ENCODE peak calls at places on chromosomes 4 and X, in ten cellular contexts. C is DMS53; Q is GM23248; N is Caki2; R is CD4-positive, alpha-beta T cell; B is spleen; H is lung microvascular endothelial cell; A is NCI-H2029; F is NCI-H1930; G is A172. T is an unnamed sample.

GRCh38 chr4:123446791-123447474 is 50.3 kb downstream of the SPRY1 start:
- DNase-seq in R (no peak), H (no peak), Q (no peak), B (no peak), F (no peak), A (peak; percentile 18), G (no peak), N (no peak), C (peak; percentile 5), T (no peak)

GRCh38 chrX:7201481-7201880 is 53.5 kb upstream of the PUDP start:
- DNase-seq in F (no peak), H (no peak), N (no peak), A (no peak), B (no peak), R (no peak), Q (no peak), C (no peak), G (no peak), T (no peak)

GRCh38 chr4:149987330-149987751 is 90.9 kb upstream of the DCLK2 start:
- DNase-seq in Q (no peak), N (no peak), F (no peak), R (no peak), A (peak; percentile 34), C (peak; percentile 8), H (peak; percentile 58), B (no peak), G (peak; percentile 47), T (no peak)

GRCh38 chr4:15117270-15117946 is 115.1 kb downstream of the CPEB2 start:
- DNase-seq in Q (peak; percentile 29), A (no peak), G (no peak), C (peak; percentile 12), H (no peak), F (no peak), B (no peak), R (no peak), N (no peak), T (no peak)

GRCh38 chr4:123587983-123588494 is 191.4 kb downstream of the SPRY1 start:
- DNase-seq in R (no peak), H (no peak), C (peak; percentile 90), N (peak; percentile 95), G (peak; percentile 80), A (no peak), Q (peak; percentile 70), B (no peak), F (peak; percentile 13), T (peak; percentile 45)

GRCh38 chrX:28847423-28847822 is 260.2 kb downstream of the IL1RAPL1 start:
- DNase-seq in Q (no peak), B (no peak), G (peak; percentile 66), H (no peak), C (no peak), R (no peak), A (no peak), N (peak; percentile 36), F (no peak), T (no peak)

GRCh38 chr4:149166886-149167285 is 648.8 kb downstream of the IQCM start:
- DNase-seq in G (peak; percentile 44), B (no peak), N (no peak), F (no peak), A (no peak), H (no peak), C (no peak), R (no peak), Q (peak; percentile 31), T (no peak)

GRCh38 chr4:99979872-99980271 is 29.8 kb upstream of the H2AZ1 start:
- DNase-seq in H (no peak), F (no peak), R (no peak), Q (peak; percentile 26), G (no peak), N (no peak), A (no peak), B (no peak), C (no peak), T (no peak)

GRCh38 chrX:1323315-1323714 is 13.3 kb upstream of the IL3RA start:
- DNase-seq in A (no peak), G (peak; percentile 78), F (no peak), B (peak; percentile 80), H (peak; percentile 78), R (peak; percentile 32), N (peak; percentile 25), Q (peak; percentile 34), C (peak; percentile 27), T (no peak)

GRCh38 chrX:57282568-57282967 is 3.9 kb upstream of the FAAH2 start:
- DNase-seq in N (no peak), F (no peak), B (no peak), A (no peak), G (no peak), H (no peak), Q (no peak), C (peak; percentile 34), R (no peak), T (no peak)

GRCh38 chr4:180664766-180665368 is 1578.3 kb upstream of the TENM3 start:
- DNase-seq in Q (peak; percentile 78), G (peak; percentile 82), N (peak; percentile 60), R (peak; percentile 13), A (peak; percentile 79), C (peak; percentile 77), H (peak; percentile 85), B (no peak), F (peak; percentile 76), T (peak; percentile 56)

GRCh38 chr4:150943831-150944230 is 71.3 kb downstream of the LRBA start:
- DNase-seq in N (no peak), H (no peak), F (no peak), Q (peak; percentile 8), A (no peak), G (no peak), B (no peak), R (no peak), C (peak; percentile 12), T (no peak)

GRCh38 chr4:3879681-3880594 is 113.8 kb downstream of the ADRA2C start:
- DNase-seq in R (no peak), B (peak; percentile 83), C (no peak), F (no peak), G (no peak), A (no peak), H (no peak), Q (peak; percentile 49), N (no peak), T (no peak)

GRCh38 chr4:101328063-101328602 is 19.2 kb downstream of the PPP3CA start:
- DNase-seq in C (no peak), A (no peak), H (no peak), G (no peak), R (no peak), F (no peak), N (no peak), B (no peak), Q (no peak), T (no peak)

GRCh38 chr4:173380987-173381386 is 10.2 kb downstream of the SAP30 start:
- DNase-seq in G (no peak), R (no peak), A (no peak), N (no peak), B (no peak), F (no peak), Q (no peak), C (no peak), H (no peak), T (no peak)

GRCh38 chr4:184471872-184472539 is 2.3 kb downstream of the IRF2 start:
- DNase-seq in A (no peak), B (no peak), Q (peak; percentile 70), G (no peak), C (no peak), N (no peak), R (no peak), H (peak; percentile 41), F (no peak), T (no peak)

GRCh38 chr4:87848622-87849351 is 16.0 kb downstream of the MEPE start:
- DNase-seq in A (peak; percentile 39), Q (peak; percentile 84), H (peak; percentile 69), R (no peak), C (peak; percentile 75), G (peak; percentile 52), N (peak; percentile 44), B (no peak), F (peak; percentile 40), T (no peak)

GRCh38 chrX:53583571-53583970 is 102.9 kb downstream of the HUWE1 start:
- DNase-seq in F (no peak), C (no peak), N (no peak), H (no peak), R (no peak), Q (no peak), G (no peak), A (no peak), B (no peak), T (no peak)

GRCh38 chrX:115709039-115709438 is 148.1 kb downstream of the PLS3 start:
- DNase-seq in F (no peak), H (no peak), R (no peak), C (no peak), N (no peak), G (no peak), B (no peak), A (no peak), Q (peak; percentile 22), T (no peak)

GRCh38 chrX:36414056-36414455 is 494.5 kb downstream of the CFAP47 start:
- DNase-seq in F (no peak), A (no peak), G (peak; percentile 23), Q (no peak), N (no peak), H (no peak), R (no peak), B (no peak), C (no peak), T (peak; percentile 12)

GRCh38 chr4:11765849-11766453 is 337.3 kb upstream of the HS3ST1 start:
- DNase-seq in B (no peak), G (peak; percentile 2), H (peak; percentile 71), R (no peak), N (peak; percentile 28), F (no peak), C (peak; percentile 82), A (peak; percentile 2), Q (peak; percentile 28), T (no peak)

GRCh38 chr4:74768857-74769525 is 25.3 kb downstream of the BTC start:
- DNase-seq in B (no peak), R (no peak), G (peak; percentile 21), Q (peak; percentile 26), H (peak; percentile 50), A (no peak), C (peak; percentile 28), N (peak; percentile 33), F (no peak), T (peak; percentile 37)

GRCh38 chr4:158159054-158159717 is 13.6 kb downstream of the GASK1B start:
- DNase-seq in N (peak; percentile 62), G (peak; percentile 79), R (no peak), Q (peak; percentile 77), F (no peak), C (no peak), A (no peak), H (no peak), B (no peak), T (peak; percentile 89)

GRCh38 chrX:109347618-109348017 is 134.3 kb downstream of the GUCY2F start:
- DNase-seq in Q (peak; percentile 53), R (no peak), G (no peak), N (no peak), H (peak; percentile 14), B (no peak), A (no peak), C (peak; percentile 29), F (no peak), T (peak; percentile 12)

GRCh38 chr4:125750399-125750798 is 435.6 kb downstream of the FAT4 start:
- DNase-seq in B (no peak), C (no peak), F (no peak), R (no peak), G (no peak), H (no peak), A (no peak), Q (peak; percentile 68), N (no peak), T (no peak)

GRCh38 chrX:78019586-78020483 is 50.4 kb upstream of the PGAM4 start:
- DNase-seq in R (no peak), F (no peak), G (no peak), Q (no peak), N (no peak), H (no peak), C (peak; percentile 55), B (no peak), A (no peak), T (no peak)

GRCh38 chr4:142778430-142778829 is 67.7 kb downstream of the INPP4B start:
- DNase-seq in Q (peak; percentile 80), G (no peak), A (no peak), H (no peak), R (no peak), N (no peak), B (no peak), C (no peak), F (no peak), T (no peak)

GRCh38 chr4:70654605-70655011 is 11.7 kb downstream of the JCHAIN start:
- DNase-seq in A (no peak), F (no peak), N (no peak), H (no peak), G (no peak), C (no peak), Q (peak; percentile 30), R (no peak), B (no peak), T (no peak)